ENCODE peak calls at places on chromosomes 13 and 19, in six cellular contexts. B, A, Y, W, O and J are unnamed samples.
A peak's percentile ranks its signal among the peaks of the same experiment; 100 is the strongest.

GRCh38 chr13:32745509-32745908 is 159.3 kb downstream of the PDS5B start:
- DNase-seq in B (no peak), A (no peak), Y (no peak), W (no peak), O (no peak), J (no peak)

GRCh38 chr13:113975416-113975815 is 1.5 kb upstream of the C13orf46 start:
- DNase-seq in B (no peak), A (peak; percentile 5), Y (no peak), W (no peak), O (peak; percentile 28), J (no peak)

GRCh38 chr19:5586300-5587070 is 18.7 kb upstream of the TINCR start:
- DNase-seq in B (no peak), A (no peak), Y (no peak), W (no peak), O (no peak), J (no peak)

GRCh38 chr13:44726214-44726613 is 150.1 kb upstream of the TSC22D1 start:
- DNase-seq in B (no peak), A (no peak), Y (no peak), W (peak; percentile 95), O (no peak), J (peak; percentile 81)

GRCh38 chr19:44260343-44260681 is 626 bp downstream of the ZNF233 start:
- DNase-seq in B (no peak), A (peak; percentile 12), Y (no peak), W (no peak), O (no peak), J (no peak)

GRCh38 chr13:86464193-86464592 is 665.0 kb upstream of the SLITRK6 start:
- DNase-seq in B (no peak), A (no peak), Y (no peak), W (no peak), O (no peak), J (no peak)

GRCh38 chr13:97627566-97627965 is 193.6 kb downstream of the RAP2A start:
- DNase-seq in B (no peak), A (peak; percentile 26), Y (no peak), W (peak; percentile 88), O (peak; percentile 53), J (peak; percentile 79)

GRCh38 chr19:16470911-16471811 is 609 bp downstream of the EPS15L1 start:
- DNase-seq in B (peak; percentile 16), A (no peak), Y (no peak), W (peak; percentile 69), O (no peak), J (no peak)

GRCh38 chr19:20278342-20278741 is 111.3 kb downstream of the ZNF486 start:
- DNase-seq in B (no peak), A (no peak), Y (no peak), W (no peak), O (no peak), J (no peak)

GRCh38 chr19:50324331-50324730 is 4.8 kb downstream of the KCNC3 start:
- DNase-seq in B (no peak), A (no peak), Y (no peak), W (no peak), O (no peak), J (no peak)

GRCh38 chr19:19386373-19386869 is 19.1 kb upstream of the GATAD2A start:
- DNase-seq in B (peak; percentile 34), A (no peak), Y (no peak), W (no peak), O (no peak), J (no peak)

GRCh38 chr13:75359266-75359665 is 122.7 kb downstream of the TBC1D4 start:
- DNase-seq in B (no peak), A (no peak), Y (no peak), W (peak; percentile 89), O (no peak), J (peak; percentile 66)